ENCODE peak calls at places on chromosome 22, in four cellular contexts. One of them, this sample, is unnamed.

GRCh38 chr22:41576877-41577276 is 12.8 kb downstream of the PMM1 start:
- DNase-seq in fibroblast of lung: peak; percentile 68
- DNase-seq in mammary epithelial cell: peak; percentile 43
- DNase-seq in hepatocyte: peak; percentile 74
- DNase-seq in this sample: peak; percentile 93

GRCh38 chr22:25919452-25919851 is 177.5 kb downstream of the MYO18B start:
- DNase-seq in fibroblast of lung: no peak
- DNase-seq in mammary epithelial cell: no peak
- DNase-seq in hepatocyte: no peak
- DNase-seq in this sample: no peak

GRCh38 chr22:38832005-38832978 is 11.5 kb downstream of the NPTXR start:
- DNase-seq in fibroblast of lung: no peak
- DNase-seq in mammary epithelial cell: no peak
- DNase-seq in hepatocyte: no peak
- DNase-seq in this sample: peak; percentile 65

GRCh38 chr22:31790240-31790639 is 36.4 kb downstream of the DEPDC5 start:
- DNase-seq in fibroblast of lung: no peak
- DNase-seq in mammary epithelial cell: no peak
- DNase-seq in hepatocyte: no peak
- DNase-seq in this sample: no peak

GRCh38 chr22:17665884-17666283 is 27.3 kb downstream of the BCL2L13 start:
- DNase-seq in fibroblast of lung: peak; percentile 54
- DNase-seq in mammary epithelial cell: no peak
- DNase-seq in hepatocyte: no peak
- DNase-seq in this sample: no peak

GRCh38 chr22:17997456-17997855 is 26.9 kb downstream of the MICAL3 start:
- DNase-seq in fibroblast of lung: no peak
- DNase-seq in mammary epithelial cell: peak; percentile 46
- DNase-seq in hepatocyte: no peak
- DNase-seq in this sample: peak; percentile 52

GRCh38 chr22:41512421-41513194 is 31.7 kb downstream of the POLR3H start:
- DNase-seq in fibroblast of lung: peak; percentile 76
- DNase-seq in mammary epithelial cell: peak; percentile 44
- DNase-seq in hepatocyte: peak; percentile 76
- DNase-seq in this sample: peak; percentile 96

GRCh38 chr22:17109113-17109865 is 11.9 kb downstream of the TMEM121B start:
- DNase-seq in fibroblast of lung: no peak
- DNase-seq in mammary epithelial cell: no peak
- DNase-seq in hepatocyte: no peak
- DNase-seq in this sample: peak; percentile 39

GRCh38 chr22:48082284-48082683 is 1319.8 kb downstream of the TBC1D22A start:
- DNase-seq in fibroblast of lung: no peak
- DNase-seq in mammary epithelial cell: no peak
- DNase-seq in hepatocyte: no peak
- DNase-seq in this sample: no peak

GRCh38 chr22:19150482-19151328 is 613 bp upstream of the GSC2 start:
- DNase-seq in fibroblast of lung: no peak
- DNase-seq in mammary epithelial cell: no peak
- DNase-seq in hepatocyte: no peak
- DNase-seq in this sample: peak; percentile 65

GRCh38 chr22:48496226-48496845 is 1331.3 kb downstream of the BRD1 start:
- DNase-seq in fibroblast of lung: no peak
- DNase-seq in mammary epithelial cell: no peak
- DNase-seq in hepatocyte: no peak
- DNase-seq in this sample: peak; percentile 78

GRCh38 chr22:42217752-42218280 is 52.6 kb downstream of the TCF20 start:
- DNase-seq in fibroblast of lung: no peak
- DNase-seq in mammary epithelial cell: no peak
- DNase-seq in hepatocyte: no peak
- DNase-seq in this sample: no peak

GRCh38 chr22:47411006-47411405 is 648.6 kb downstream of the TBC1D22A start:
- DNase-seq in fibroblast of lung: no peak
- DNase-seq in mammary epithelial cell: no peak
- DNase-seq in hepatocyte: no peak
- DNase-seq in this sample: no peak

GRCh38 chr22:19239464-19239863 is 52.1 kb downstream of the CLTCL1 start:
- DNase-seq in fibroblast of lung: no peak
- DNase-seq in mammary epithelial cell: no peak
- DNase-seq in hepatocyte: no peak
- DNase-seq in this sample: no peak

GRCh38 chr22:24417901-24418641 is 9.3 kb upstream of the ADORA2A start:
- DNase-seq in fibroblast of lung: no peak
- DNase-seq in mammary epithelial cell: no peak
- DNase-seq in hepatocyte: no peak
- DNase-seq in this sample: peak; percentile 69

GRCh38 chr22:46633334-46633890 is 13.2 kb downstream of the GRAMD4 start:
- DNase-seq in fibroblast of lung: no peak
- DNase-seq in mammary epithelial cell: no peak
- DNase-seq in hepatocyte: no peak
- DNase-seq in this sample: no peak

GRCh38 chr22:48782817-48783511 is 1044.7 kb downstream of the BRD1 start:
- DNase-seq in fibroblast of lung: no peak
- DNase-seq in mammary epithelial cell: no peak
- DNase-seq in hepatocyte: no peak
- DNase-seq in this sample: no peak

GRCh38 chr22:29150701-29151100 is 55.0 kb upstream of the EMID1 start:
- DNase-seq in fibroblast of lung: no peak
- DNase-seq in mammary epithelial cell: no peak
- DNase-seq in hepatocyte: no peak
- DNase-seq in this sample: no peak

GRCh38 chr22:37801946-37802309 is 5.8 kb upstream of the GCAT start:
- DNase-seq in fibroblast of lung: no peak
- DNase-seq in mammary epithelial cell: no peak
- DNase-seq in hepatocyte: peak; percentile 65
- DNase-seq in this sample: peak; percentile 53

GRCh38 chr22:41201146-41201545 is 4.0 kb upstream of the L3MBTL2 start:
- DNase-seq in fibroblast of lung: no peak
- DNase-seq in mammary epithelial cell: no peak
- DNase-seq in hepatocyte: peak; percentile 35
- DNase-seq in this sample: no peak

GRCh38 chr22:37428649-37429586 is 1.6 kb upstream of the ELFN2 start:
- DNase-seq in fibroblast of lung: peak; percentile 53
- DNase-seq in mammary epithelial cell: no peak
- DNase-seq in hepatocyte: peak; percentile 83
- DNase-seq in this sample: peak; percentile 93

GRCh38 chr22:25085930-25086901 is 113.4 kb upstream of the CRYBB3 start:
- DNase-seq in fibroblast of lung: no peak
- DNase-seq in mammary epithelial cell: peak; percentile 24
- DNase-seq in hepatocyte: peak; percentile 66
- DNase-seq in this sample: peak; percentile 72

GRCh38 chr22:32804823-32805585 is 3.5 kb downstream of the TIMP3 start:
- DNase-seq in fibroblast of lung: peak; percentile 54
- DNase-seq in mammary epithelial cell: no peak
- DNase-seq in hepatocyte: no peak
- DNase-seq in this sample: no peak

GRCh38 chr22:49247194-49247924 is 580.3 kb downstream of the BRD1 start:
- DNase-seq in fibroblast of lung: no peak
- DNase-seq in mammary epithelial cell: no peak
- DNase-seq in hepatocyte: no peak
- DNase-seq in this sample: no peak

GRCh38 chr22:19238900-19239299 is 52.6 kb downstream of the CLTCL1 start:
- DNase-seq in fibroblast of lung: no peak
- DNase-seq in mammary epithelial cell: no peak
- DNase-seq in hepatocyte: no peak
- DNase-seq in this sample: no peak

GRCh38 chr22:49093192-49093880 is 734.3 kb downstream of the BRD1 start:
- DNase-seq in fibroblast of lung: no peak
- DNase-seq in mammary epithelial cell: no peak
- DNase-seq in hepatocyte: no peak
- DNase-seq in this sample: peak; percentile 45

GRCh38 chr22:50481440-50482106 is at the start of gene ADM2:
- DNase-seq in fibroblast of lung: peak; percentile 31
- DNase-seq in mammary epithelial cell: no peak
- DNase-seq in hepatocyte: peak; percentile 73
- DNase-seq in this sample: peak; percentile 97
- H3K4me3 ChIP-seq in fibroblast of lung: peak within 1 kb of the TSS; percentile 60
- H3K4me3 ChIP-seq in mammary epithelial cell: peak within 1 kb of the TSS; percentile 56
- H3K4me3 ChIP-seq in hepatocyte: peak within 1 kb of the TSS; percentile 52
- H3K4me3 ChIP-seq in this sample: peak within 1 kb of the TSS; percentile 65

DNA sequence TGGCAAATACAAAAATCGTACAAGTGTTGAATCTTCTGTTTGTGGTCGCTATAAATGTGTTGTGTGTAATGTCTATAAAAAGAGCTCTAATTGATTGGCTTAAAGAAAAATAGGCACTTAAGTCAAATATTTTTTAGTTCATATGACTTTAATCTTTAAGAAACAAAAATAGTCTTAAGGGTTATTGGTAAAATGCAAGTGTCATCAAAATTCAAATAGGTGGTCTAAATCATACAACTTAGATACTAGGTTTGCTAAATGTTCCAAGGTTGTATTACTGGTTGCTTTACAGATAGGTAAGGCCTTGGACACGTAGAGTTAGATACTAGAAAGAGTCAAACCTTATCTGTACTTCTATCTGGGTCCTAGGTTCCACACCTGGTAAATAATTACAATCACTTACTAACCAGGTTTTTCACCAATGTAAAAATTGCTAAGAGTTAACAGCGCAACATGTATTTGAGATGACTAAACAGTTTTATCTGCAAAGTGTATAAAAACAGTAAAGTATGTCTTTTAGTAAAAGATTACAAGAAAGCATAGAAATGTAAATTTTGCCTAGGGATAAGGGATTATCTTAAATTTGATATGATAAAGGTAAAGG is 91.1 kb upstream of the GNAZ start:
- DNase-seq in fibroblast of lung: no peak
- DNase-seq in mammary epithelial cell: no peak
- DNase-seq in hepatocyte: no peak
- DNase-seq in this sample: no peak
- TF ChIP-seq CTCF in fibroblast of lung: no peak
- TF ChIP-seq CTCF in mammary epithelial cell: no peak
- TF ChIP-seq CTCF in hepatocyte: no peak
- TF ChIP-seq CTCF in this sample: no peak

DNA sequence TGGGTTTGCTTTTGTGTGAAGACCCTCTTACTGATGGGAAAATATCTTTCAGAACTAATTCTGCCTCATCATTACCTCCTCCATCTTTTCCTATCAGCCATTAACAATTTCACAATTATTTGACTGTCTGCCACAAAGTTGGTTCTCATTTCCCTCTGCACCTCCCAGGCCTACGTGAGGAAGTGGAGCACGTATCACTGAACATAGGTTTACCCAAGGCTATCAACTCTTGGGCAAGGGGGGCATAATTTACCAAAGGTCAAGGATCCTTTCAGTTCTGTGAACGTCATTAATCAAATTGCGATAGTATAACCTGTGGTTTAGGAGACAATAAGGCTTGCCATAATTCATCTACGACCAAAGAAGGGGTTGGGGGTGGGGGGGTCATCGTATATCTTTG is 60.0 kb downstream of the LIF start:
- DNase-seq in fibroblast of lung: no peak
- DNase-seq in mammary epithelial cell: no peak
- DNase-seq in hepatocyte: no peak
- DNase-seq in this sample: no peak
- H4K20me1 ChIP-seq in fibroblast of lung: no peaks in the 10 kb centered on the region
- H4K20me1 ChIP-seq in mammary epithelial cell: no peaks in the 10 kb centered on the region
- H4K20me1 ChIP-seq in hepatocyte: no peaks in the 10 kb centered on the region
- H4K20me1 ChIP-seq in this sample: no peaks in the 10 kb centered on the region

GRCh38 chr22:27381552-27381951 is 420.0 kb downstream of the MN1 start:
- DNase-seq in fibroblast of lung: no peak
- DNase-seq in mammary epithelial cell: no peak
- DNase-seq in hepatocyte: no peak
- DNase-seq in this sample: no peak
- H3K4me3 ChIP-seq in fibroblast of lung: no peak overlapping the region
- H3K4me3 ChIP-seq in mammary epithelial cell: no peak overlapping the region
- H3K4me3 ChIP-seq in hepatocyte: no peak overlapping the region
- H3K4me3 ChIP-seq in this sample: no peak overlapping the region

GRCh38 chr22:21659864-21660525 is 5.8 kb upstream of the PPIL2 start:
- DNase-seq in fibroblast of lung: no peak
- DNase-seq in mammary epithelial cell: no peak
- DNase-seq in hepatocyte: no peak
- DNase-seq in this sample: peak; percentile 76

GRCh38 chr22:21660904-21661303 is 4.9 kb upstream of the PPIL2 start:
- DNase-seq in fibroblast of lung: no peak
- DNase-seq in mammary epithelial cell: no peak
- DNase-seq in hepatocyte: no peak
- DNase-seq in this sample: peak; percentile 38

GRCh38 chr22:21661991-21662390 is 3.8 kb upstream of the PPIL2 start:
- DNase-seq in fibroblast of lung: no peak
- DNase-seq in mammary epithelial cell: no peak
- DNase-seq in hepatocyte: no peak
- DNase-seq in this sample: peak; percentile 31

GRCh38 chr22:21657020-21657360 is 8.8 kb upstream of the PPIL2 start:
- DNase-seq in fibroblast of lung: no peak
- DNase-seq in mammary epithelial cell: no peak
- DNase-seq in hepatocyte: no peak
- DNase-seq in this sample: no peak

DNA sequence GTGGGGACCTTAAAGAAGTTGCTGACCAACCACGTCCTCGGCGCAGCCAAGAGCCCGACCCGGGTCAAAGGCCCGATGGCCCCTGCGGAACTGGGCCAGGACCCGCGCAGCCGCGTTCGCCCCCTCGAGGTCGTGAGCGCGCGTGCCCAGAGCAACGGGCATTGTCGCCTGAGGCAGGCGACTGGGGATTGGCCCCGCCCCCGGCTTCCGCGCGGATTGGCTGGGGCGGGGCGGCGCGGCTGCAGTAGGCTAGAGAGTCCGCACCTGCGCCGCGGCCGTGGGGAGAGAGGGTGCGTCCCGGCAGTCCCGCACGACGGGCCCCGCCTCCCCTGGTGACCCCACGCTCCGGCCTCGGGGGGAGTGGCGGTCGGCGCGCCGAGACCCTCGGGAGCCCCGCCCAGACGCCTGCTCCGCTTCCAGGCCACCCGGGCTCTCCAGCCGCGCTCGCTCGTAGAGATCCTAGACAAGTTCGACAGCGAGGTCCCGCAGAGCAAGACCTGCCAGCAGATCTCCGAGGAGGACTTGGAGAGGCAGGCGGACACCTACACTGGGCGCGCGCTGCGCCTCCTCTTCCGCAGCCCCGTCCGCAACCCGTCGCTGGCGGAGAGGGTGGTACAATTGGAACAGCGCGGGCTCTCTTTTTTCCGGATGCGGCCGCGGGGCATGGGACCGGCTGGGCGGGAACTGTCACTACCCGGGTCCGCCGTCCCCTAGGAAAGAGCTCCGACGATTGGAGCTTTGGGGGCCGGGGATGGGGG is 8.3 kb upstream of the PPIL2 start:
- DNase-seq in fibroblast of lung: peak; percentile 11
- DNase-seq in mammary epithelial cell: peak; percentile 25
- DNase-seq in hepatocyte: peak; percentile 87
- DNase-seq in this sample: peak; percentile 96
- TF ChIP-seq CTCF in fibroblast of lung: no peak
- TF ChIP-seq CTCF in mammary epithelial cell: no peak
- TF ChIP-seq CTCF in hepatocyte: no peak
- TF ChIP-seq CTCF in this sample: no peak

GRCh38 chr22:45211848-45212247 is 28.8 kb downstream of the KIAA0930 start:
- DNase-seq in fibroblast of lung: no peak
- DNase-seq in mammary epithelial cell: no peak
- DNase-seq in hepatocyte: no peak
- DNase-seq in this sample: no peak
- H4K20me1 ChIP-seq in fibroblast of lung: peaks cover 2% of the 10 kb centered on the region
- H4K20me1 ChIP-seq in mammary epithelial cell: peaks cover 1% of the 10 kb centered on the region
- H4K20me1 ChIP-seq in hepatocyte: peaks cover 18% of the 10 kb centered on the region
- H4K20me1 ChIP-seq in this sample: peaks cover 21% of the 10 kb centered on the region

DNA sequence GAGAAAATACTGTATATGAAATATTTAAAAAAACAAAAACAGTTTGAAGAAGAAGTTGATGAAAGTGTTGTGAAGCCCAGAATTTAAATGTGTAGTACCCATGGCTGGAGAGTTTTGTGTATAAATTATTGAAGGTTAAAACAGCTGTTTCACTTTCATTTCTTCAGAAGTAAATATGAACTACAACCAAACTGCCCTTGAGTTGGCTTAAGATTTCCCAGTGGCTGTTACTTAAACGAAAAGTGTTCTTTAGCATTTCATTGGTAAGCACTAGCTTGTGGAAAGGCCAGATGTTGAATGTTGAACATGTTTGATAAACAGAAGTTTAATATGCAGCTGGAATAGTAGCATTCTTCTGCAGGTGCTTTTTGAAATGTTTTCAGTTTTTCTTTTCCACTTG is 83.3 kb upstream of the TNRC6B start:
- DNase-seq in fibroblast of lung: peak; percentile 51
- DNase-seq in mammary epithelial cell: no peak
- DNase-seq in hepatocyte: no peak
- DNase-seq in this sample: no peak
- H3K4me3 ChIP-seq in fibroblast of lung: peak overlapping the region; percentile 40
- H3K4me3 ChIP-seq in mammary epithelial cell: no peak overlapping the region
- H3K4me3 ChIP-seq in hepatocyte: no peak overlapping the region
- H3K4me3 ChIP-seq in this sample: peak overlapping the region; percentile 7